ENCODE peak calls at places on chromosomes 4 and X, in six cellular contexts. One of them, this sample, is unnamed.

GRCh38 chrX:39845289-39845688 is 252.5 kb downstream of the BCOR start:
- DNase-seq in OCI-LY7: no peak
- DNase-seq in fibroblast of mammary gland: no peak
- DNase-seq in endothelial cell: no peak
- DNase-seq in tibial nerve: no peak
- DNase-seq in body of pancreas: no peak
- DNase-seq in this sample: no peak

GRCh38 chr4:54189140-54189539 is 40.0 kb upstream of the PDGFRA start:
- DNase-seq in OCI-LY7: no peak
- DNase-seq in endothelial cell: no peak
- DNase-seq in tibial nerve: no peak
- DNase-seq in fibroblast of mammary gland: no peak
- DNase-seq in body of pancreas: no peak
- DNase-seq in this sample: no peak

GRCh38 chr4:120724656-120725055 is 197.9 kb downstream of the PRDM5 start:
- DNase-seq in endothelial cell: no peak
- DNase-seq in body of pancreas: no peak
- DNase-seq in OCI-LY7: peak; percentile 28
- DNase-seq in fibroblast of mammary gland: no peak
- DNase-seq in tibial nerve: no peak
- DNase-seq in this sample: no peak

GRCh38 chrX:94361241-94361640 is 687.2 kb downstream of the FAM133A start:
- DNase-seq in body of pancreas: no peak
- DNase-seq in fibroblast of mammary gland: no peak
- DNase-seq in tibial nerve: no peak
- DNase-seq in endothelial cell: no peak
- DNase-seq in OCI-LY7: no peak
- DNase-seq in this sample: no peak

GRCh38 chrX:10952619-10953018 is 158.5 kb upstream of the HCCS start:
- DNase-seq in fibroblast of mammary gland: peak; percentile 16
- DNase-seq in OCI-LY7: no peak
- DNase-seq in endothelial cell: no peak
- DNase-seq in body of pancreas: no peak
- DNase-seq in tibial nerve: no peak
- DNase-seq in this sample: no peak

GRCh38 chr4:47914219-47914925 is at the start of gene NFXL1:
- DNase-seq in fibroblast of mammary gland: peak; percentile 95
- DNase-seq in tibial nerve: peak; percentile 95
- DNase-seq in OCI-LY7: peak; percentile 97
- DNase-seq in endothelial cell: peak; percentile 96
- DNase-seq in body of pancreas: peak; percentile 99
- DNase-seq in this sample: peak; percentile 95

GRCh38 chr4:105509291-105509690 is 35.4 kb upstream of the PPA2 start:
- DNase-seq in OCI-LY7: no peak
- DNase-seq in tibial nerve: no peak
- DNase-seq in body of pancreas: no peak
- DNase-seq in endothelial cell: no peak
- DNase-seq in fibroblast of mammary gland: no peak
- DNase-seq in this sample: peak; percentile 66

GRCh38 chr4:165874072-165874798 is 1.2 kb downstream of the TLL1 start:
- DNase-seq in fibroblast of mammary gland: no peak
- DNase-seq in body of pancreas: no peak
- DNase-seq in tibial nerve: no peak
- DNase-seq in endothelial cell: peak; percentile 38
- DNase-seq in OCI-LY7: no peak
- DNase-seq in this sample: peak; percentile 8

GRCh38 chr4:136893638-136894037 is 638.7 kb downstream of the PCDH18 start:
- DNase-seq in fibroblast of mammary gland: no peak
- DNase-seq in body of pancreas: no peak
- DNase-seq in OCI-LY7: no peak
- DNase-seq in tibial nerve: no peak
- DNase-seq in endothelial cell: no peak
- DNase-seq in this sample: no peak

GRCh38 chrX:101265869-101266428 is 25.2 kb downstream of the TAF7L start:
- DNase-seq in body of pancreas: no peak
- DNase-seq in fibroblast of mammary gland: peak; percentile 90
- DNase-seq in tibial nerve: no peak
- DNase-seq in endothelial cell: no peak
- DNase-seq in OCI-LY7: no peak
- DNase-seq in this sample: no peak

DNA sequence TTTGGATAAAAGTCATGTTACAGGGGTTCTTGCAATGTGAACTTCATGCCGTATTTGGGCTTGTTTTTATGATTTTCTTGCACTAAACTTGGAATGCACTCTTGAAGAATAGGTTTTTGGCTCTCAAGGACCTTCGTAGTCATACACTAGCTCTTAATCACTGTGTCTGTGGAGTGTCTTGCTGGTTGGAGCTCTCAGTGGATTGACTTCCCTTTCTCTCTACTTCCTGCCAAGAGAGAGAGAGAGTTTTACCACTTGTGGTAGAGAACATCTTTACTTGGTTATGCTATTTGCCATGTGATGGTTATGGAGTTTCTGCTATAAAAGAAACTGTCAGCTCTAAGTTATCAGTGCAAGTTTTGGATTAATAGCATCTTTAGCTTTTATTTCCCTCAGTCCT is 112.4 kb downstream of the BMPR1B start:
- DNase-seq in endothelial cell: no peak
- DNase-seq in fibroblast of mammary gland: peak; percentile 21
- DNase-seq in OCI-LY7: no peak
- DNase-seq in tibial nerve: no peak
- DNase-seq in body of pancreas: no peak
- DNase-seq in this sample: no peak
- TF ChIP-seq CTCF in endothelial cell: no peak
- TF ChIP-seq CTCF in fibroblast of mammary gland: no peak
- TF ChIP-seq CTCF in OCI-LY7: no peak
- TF ChIP-seq CTCF in tibial nerve: no peak
- TF ChIP-seq CTCF in body of pancreas: no peak
- TF ChIP-seq CTCF in this sample: no peak

GRCh38 chrX:47199286-47199685 is 5.7 kb downstream of the UBA1 start:
- DNase-seq in fibroblast of mammary gland: no peak
- DNase-seq in body of pancreas: no peak
- DNase-seq in tibial nerve: no peak
- DNase-seq in OCI-LY7: no peak
- DNase-seq in endothelial cell: no peak
- DNase-seq in this sample: no peak

GRCh38 chrX:47202316-47202715 is 8.7 kb downstream of the UBA1 start:
- DNase-seq in OCI-LY7: no peak
- DNase-seq in fibroblast of mammary gland: no peak
- DNase-seq in endothelial cell: no peak
- DNase-seq in tibial nerve: no peak
- DNase-seq in body of pancreas: no peak
- DNase-seq in this sample: no peak

GRCh38 chrX:47202877-47203276 is 9.2 kb downstream of the UBA1 start:
- DNase-seq in body of pancreas: no peak
- DNase-seq in OCI-LY7: no peak
- DNase-seq in fibroblast of mammary gland: no peak
- DNase-seq in endothelial cell: no peak
- DNase-seq in tibial nerve: no peak
- DNase-seq in this sample: no peak

GRCh38 chrX:47200385-47201150 is 6.9 kb downstream of the UBA1 start:
- DNase-seq in OCI-LY7: no peak
- DNase-seq in fibroblast of mammary gland: peak; percentile 96
- DNase-seq in endothelial cell: no peak
- DNase-seq in tibial nerve: peak; percentile 31
- DNase-seq in body of pancreas: no peak
- DNase-seq in this sample: no peak

GRCh38 chrX:47201545-47201944 is 7.9 kb downstream of the UBA1 start:
- DNase-seq in OCI-LY7: no peak
- DNase-seq in fibroblast of mammary gland: no peak
- DNase-seq in tibial nerve: no peak
- DNase-seq in body of pancreas: no peak
- DNase-seq in endothelial cell: no peak
- DNase-seq in this sample: no peak
- TF ChIP-seq CTCF in OCI-LY7: no peak
- TF ChIP-seq CTCF in fibroblast of mammary gland: no peak
- TF ChIP-seq CTCF in tibial nerve: no peak
- TF ChIP-seq CTCF in body of pancreas: no peak
- TF ChIP-seq CTCF in endothelial cell: no peak
- TF ChIP-seq CTCF in this sample: no peak

DNA sequence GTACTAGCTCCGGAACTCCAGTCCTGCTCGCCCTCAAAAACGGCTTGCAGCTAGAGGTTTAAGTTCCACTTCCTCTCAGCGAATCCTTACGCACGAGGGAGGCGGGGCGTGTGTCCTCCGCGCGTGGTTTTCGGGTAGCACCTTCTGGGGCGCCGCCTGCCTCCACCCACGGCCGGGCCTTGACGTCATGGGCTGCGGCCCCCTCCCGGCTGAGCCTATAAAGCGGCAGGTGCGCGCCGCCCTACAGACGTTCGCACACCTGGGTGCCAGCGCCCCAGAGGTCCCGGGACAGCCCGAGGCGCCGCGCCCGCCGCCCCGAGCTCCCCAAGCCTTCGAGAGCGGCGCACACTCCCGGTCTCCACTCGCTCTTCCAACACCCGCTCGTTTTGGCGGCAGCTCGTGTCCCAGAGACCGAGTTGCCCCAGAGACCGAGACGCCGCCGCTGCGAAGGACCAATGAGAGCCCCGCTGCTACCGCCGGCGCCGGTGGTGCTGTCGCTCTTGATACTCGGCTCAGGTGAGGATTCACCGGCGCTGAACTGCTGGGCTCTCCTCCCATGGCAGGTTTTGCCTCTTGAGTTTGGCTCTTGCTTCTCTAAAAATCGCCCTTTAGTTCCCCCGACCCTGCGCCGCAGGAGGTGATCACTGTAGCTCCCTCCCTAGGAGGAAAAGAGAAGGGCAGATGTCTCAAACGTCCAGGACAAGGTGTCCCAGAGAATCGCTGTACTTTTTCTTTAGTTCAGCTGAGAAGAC is at the start of gene AREG:
- DNase-seq in body of pancreas: peak; percentile 86
- DNase-seq in fibroblast of mammary gland: peak; percentile 79
- DNase-seq in tibial nerve: peak; percentile 40
- DNase-seq in OCI-LY7: peak; percentile 18
- DNase-seq in endothelial cell: peak; percentile 38
- DNase-seq in this sample: peak; percentile 78
- TF ChIP-seq CTCF in body of pancreas: peak; percentile 35
- TF ChIP-seq CTCF in fibroblast of mammary gland: peak; percentile 82
- TF ChIP-seq CTCF in tibial nerve: peak; percentile 49
- TF ChIP-seq CTCF in OCI-LY7: peak; percentile 40
- TF ChIP-seq CTCF in endothelial cell: peak; percentile 43
- TF ChIP-seq CTCF in this sample: peak; percentile 28

GRCh38 chr4:7721984-7722551 is 217.6 kb downstream of the AFAP1 start:
- DNase-seq in body of pancreas: no peak
- DNase-seq in fibroblast of mammary gland: no peak
- DNase-seq in OCI-LY7: no peak
- DNase-seq in tibial nerve: no peak
- DNase-seq in endothelial cell: peak; percentile 24
- DNase-seq in this sample: no peak
- TF ChIP-seq CTCF in body of pancreas: no peak
- TF ChIP-seq CTCF in fibroblast of mammary gland: no peak
- TF ChIP-seq CTCF in OCI-LY7: no peak
- TF ChIP-seq CTCF in tibial nerve: no peak
- TF ChIP-seq CTCF in endothelial cell: no peak
- TF ChIP-seq CTCF in this sample: no peak

GRCh38 chr4:148239406-148239805 is 202.8 kb downstream of the NR3C2 start:
- DNase-seq in tibial nerve: no peak
- DNase-seq in endothelial cell: no peak
- DNase-seq in OCI-LY7: no peak
- DNase-seq in fibroblast of mammary gland: no peak
- DNase-seq in body of pancreas: no peak
- DNase-seq in this sample: no peak
- TF ChIP-seq CTCF in tibial nerve: no peak
- TF ChIP-seq CTCF in endothelial cell: no peak
- TF ChIP-seq CTCF in OCI-LY7: no peak
- TF ChIP-seq CTCF in fibroblast of mammary gland: no peak
- TF ChIP-seq CTCF in body of pancreas: no peak
- TF ChIP-seq CTCF in this sample: no peak

This sample was measured in GM10248.